ENCODE peak calls at places on chromosomes 11 and 22, in five cellular contexts. B, L, U, Q and P are unnamed samples.

GRCh38 chr22:50507421-50507990 is at the start of gene LMF2:
- DNase-seq in B (peak; percentile 93), L (peak; percentile 91), U (peak; percentile 97), Q (no peak), P (peak; percentile 89)

GRCh38 chr11:106391771-106392412 is 314.4 kb downstream of the AASDHPPT start:
- DNase-seq in B (no peak), L (no peak), U (no peak), Q (peak; percentile 79), P (no peak)

GRCh38 chr22:37626556-37627075 is 12.9 kb upstream of the SH3BP1 start:
- DNase-seq in B (no peak), L (no peak), U (no peak), Q (no peak), P (no peak)

GRCh38 chr11:132911186-132911585 is 621.1 kb downstream of the OPCML start:
- DNase-seq in B (no peak), L (no peak), U (no peak), Q (peak; percentile 57), P (no peak)

GRCh38 chr11:68659158-68659921 is 25.0 kb upstream of the GAL start:
- DNase-seq in B (peak; percentile 44), L (no peak), U (no peak), Q (peak; percentile 98), P (no peak)

GRCh38 chr11:3169952-3170755 is 5.0 kb upstream of the OSBPL5 start:
- DNase-seq in B (no peak), L (no peak), U (no peak), Q (no peak), P (no peak)

GRCh38 chr11:57434640-57435546 is 8.0 kb upstream of the SLC43A3 start:
- DNase-seq in B (peak; percentile 51), L (no peak), U (no peak), Q (peak; percentile 80), P (no peak)

GRCh38 chr11:27405134-27405533 is 42.1 kb upstream of the CCDC34 start:
- DNase-seq in B (no peak), L (no peak), U (no peak), Q (no peak), P (no peak)

GRCh38 chr22:50341977-50342650 is 1.0 kb upstream of the PPP6R2 start:
- DNase-seq in B (peak; percentile 92), L (peak; percentile 99), U (peak; percentile 83), Q (peak; percentile 82), P (peak; percentile 87)

GRCh38 chr11:7506243-7506642 is 7.6 kb upstream of the PPFIBP2 start:
- DNase-seq in B (no peak), L (no peak), U (no peak), Q (no peak), P (no peak)

GRCh38 chr11:75968021-75968685 is 153.1 kb downstream of the UVRAG start:
- DNase-seq in B (no peak), L (no peak), U (no peak), Q (no peak), P (no peak)

GRCh38 chr11:77084581-77085191 is 17.9 kb downstream of the CAPN5 start:
- DNase-seq in B (no peak), L (no peak), U (no peak), Q (no peak), P (no peak)

GRCh38 chr22:37529652-37530345 is 10.6 kb upstream of the CARD10 start:
- DNase-seq in B (no peak), L (no peak), U (no peak), Q (no peak), P (no peak)

GRCh38 chr11:43573233-43573632 is 107.3 kb upstream of the HSD17B12 start:
- DNase-seq in B (no peak), L (peak; percentile 68), U (no peak), Q (no peak), P (no peak)

GRCh38 chr11:69444381-69445130 is 36.9 kb upstream of the LINC01488 start:
- DNase-seq in B (peak; percentile 87), L (peak; percentile 53), U (no peak), Q (peak; percentile 78), P (peak; percentile 32)

GRCh38 chr22:40076702-40077645 is 82.2 kb downstream of the FAM83F start:
- DNase-seq in B (no peak), L (no peak), U (no peak), Q (no peak), P (no peak)

GRCh38 chr22:27662359-27663030 is 139.1 kb downstream of the MN1 start:
- DNase-seq in B (peak; percentile 37), L (no peak), U (no peak), Q (no peak), P (no peak)

GRCh38 chr11:87266751-87267150 is 229.0 kb downstream of the TMEM135 start:
- DNase-seq in B (no peak), L (no peak), U (no peak), Q (no peak), P (no peak)

GRCh38 chr11:63961608-63962412 is 12.6 kb upstream of the COX8A start:
- DNase-seq in B (peak; percentile 46), L (no peak), U (no peak), Q (no peak), P (no peak)

GRCh38 chr22:19059481-19060278 is 62.5 kb downstream of the DGCR2 start:
- DNase-seq in B (no peak), L (no peak), U (no peak), Q (no peak), P (no peak)

GRCh38 chr11:75668508-75669297 is at the start of gene MAP6:
- DNase-seq in B (no peak), L (peak; percentile 45), U (no peak), Q (peak; percentile 10), P (no peak)

GRCh38 chr11:10379871-10380568 is 75.0 kb upstream of the AMPD3 start:
- DNase-seq in B (no peak), L (no peak), U (no peak), Q (no peak), P (no peak)

GRCh38 chr11:60970369-60970774 is 1.1 kb upstream of the CD6 start:
- DNase-seq in B (peak; percentile 56), L (peak; percentile 40), U (peak; percentile 69), Q (peak; percentile 43), P (peak; percentile 27)

DNA sequence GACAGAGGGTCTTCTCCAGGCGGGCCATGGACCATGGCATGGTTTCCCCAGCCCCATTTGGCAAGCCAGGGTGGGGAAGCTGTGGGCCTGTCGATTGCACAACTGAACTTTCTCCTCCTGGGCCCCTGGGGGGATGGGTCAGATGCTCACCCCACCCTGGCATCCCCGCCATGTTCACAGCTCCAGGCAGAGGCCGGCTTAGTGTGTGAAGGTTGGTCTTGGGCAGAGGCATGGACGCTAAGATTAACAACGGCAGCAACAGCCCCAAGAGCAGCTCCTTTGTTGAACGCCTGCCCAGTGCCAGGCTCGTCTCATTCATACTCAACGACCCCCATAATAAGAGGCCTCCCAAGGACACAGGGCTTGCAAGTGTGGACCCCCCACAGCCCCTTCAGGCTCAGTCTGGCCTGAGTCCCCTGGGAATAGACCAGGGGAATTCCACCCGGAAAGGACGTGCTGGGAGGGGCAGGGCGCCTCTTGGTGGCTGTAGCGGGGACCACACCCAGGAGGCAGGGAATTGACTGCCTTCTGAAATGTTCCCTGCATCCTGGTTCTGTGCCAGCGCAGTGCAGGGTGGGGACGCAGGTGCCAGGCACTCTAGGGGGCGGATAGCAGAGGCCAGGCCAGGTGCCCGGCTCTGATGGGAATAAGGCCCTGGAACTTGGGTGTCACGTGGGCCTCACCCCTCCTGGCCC is 8.3 kb downstream of the TSPO start:
- DNase-seq in B (no peak), L (no peak), U (no peak), Q (no peak), P (no peak)
- TF ChIP-seq CTCF in B (no peak), L (peak; percentile 46), U (no peak), Q (peak; percentile 37), P (peak; percentile 39)

GRCh38 chr11:41235670-41236069 is 223.8 kb downstream of the LRRC4C start:
- DNase-seq in B (no peak), L (no peak), U (no peak), Q (no peak), P (no peak)
- TF ChIP-seq CTCF in B (no peak), L (no peak), U (no peak), Q (no peak), P (no peak)

GRCh38 chr11:839875-840617 is 2.3 kb downstream of the POLR2L start:
- DNase-seq in B (no peak), L (no peak), U (no peak), Q (no peak), P (no peak)
- TF ChIP-seq CTCF in B (no peak), L (peak; percentile 29), U (no peak), Q (peak; percentile 53), P (peak; percentile 24)

DNA sequence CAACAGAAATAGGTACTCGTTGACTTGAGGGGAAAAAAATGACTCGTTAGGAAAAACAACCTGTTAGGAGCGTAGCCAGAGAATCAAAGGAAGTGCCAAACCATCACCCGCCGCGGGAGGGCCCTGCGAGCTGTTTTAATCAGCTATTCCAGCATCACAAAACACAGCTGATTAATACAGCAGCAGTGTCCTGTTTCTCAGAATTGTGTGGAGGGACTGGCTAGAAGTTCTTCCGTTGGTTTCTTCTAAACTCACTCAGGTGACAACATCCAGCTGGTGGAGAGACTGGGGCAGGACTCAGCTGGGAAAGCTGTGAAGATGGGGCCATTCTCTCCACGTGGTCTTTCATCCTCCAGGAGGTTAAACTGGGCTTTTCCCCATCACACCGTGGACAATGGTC is 28.0 kb downstream of the HSPA8 start:
- DNase-seq in B (no peak), L (no peak), U (no peak), Q (no peak), P (no peak)
- TF ChIP-seq CTCF in B (no peak), L (no peak), U (no peak), Q (peak; percentile 16), P (no peak)

DNA sequence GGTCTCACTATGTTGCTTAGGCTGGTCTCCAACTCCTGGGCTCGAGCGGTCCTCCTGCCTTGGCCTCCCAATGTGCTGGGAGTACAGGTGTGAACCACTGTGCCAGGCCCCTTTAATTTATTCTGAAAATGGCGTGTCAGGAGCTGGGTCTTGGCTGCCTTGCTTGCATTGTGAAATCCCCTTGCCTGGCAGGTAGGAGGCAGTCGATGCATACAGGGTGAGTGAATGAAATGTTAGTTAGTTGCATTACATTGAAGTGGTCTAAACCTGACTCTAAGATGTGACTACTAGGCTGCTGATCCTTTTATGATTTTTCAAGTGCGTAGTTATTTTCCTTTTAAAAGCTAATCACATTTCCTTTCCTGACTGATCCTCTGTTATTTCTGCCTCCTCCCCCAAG is 42.9 kb downstream of the PARVB start:
- DNase-seq in B (no peak), L (no peak), U (no peak), Q (no peak), P (no peak)
- TF ChIP-seq CTCF in B (no peak), L (no peak), U (no peak), Q (no peak), P (no peak)

GRCh38 chr11:65314501-65315203 is at the start of gene CDC42EP2:
- DNase-seq in B (peak; percentile 86), L (peak; percentile 71), U (peak; percentile 60), Q (peak; percentile 85), P (peak; percentile 78)
- TF ChIP-seq CTCF in B (no peak), L (no peak), U (no peak), Q (no peak), P (no peak)

GRCh38 chr11:41461057-41461681 is 1.7 kb upstream of the LRRC4C start:
- DNase-seq in B (no peak), L (no peak), U (no peak), Q (peak; percentile 17), P (no peak)
- TF ChIP-seq CTCF in B (peak; percentile 16), L (peak; percentile 90), U (peak; percentile 51), Q (peak; percentile 67), P (peak; percentile 80)